ENCODE peak calls at places on chromosome 12, in four cellular contexts. One of them, this sample, is unnamed. For H3K4me1 and H3K36me3, the result is how much of the 10 kb centered on the place peaks cover.

GRCh38 chr12:127293507-127294310 is 973.3 kb upstream of the TMEM132C start:
- DNase-seq in HCT116: peak
- DNase-seq in pancreas: peak
- DNase-seq in fibroblast of lung: peak
- DNase-seq in this sample: no peak

GRCh38 chr12:62251609-62251958 is 8.6 kb upstream of the USP15 start:
- DNase-seq in HCT116: no peak
- DNase-seq in pancreas: no peak
- DNase-seq in fibroblast of lung: no peak
- DNase-seq in this sample: no peak

GRCh38 chr12:20376984-20377383 is 8.6 kb downstream of the PDE3A start:
- DNase-seq in HCT116: peak
- DNase-seq in pancreas: no peak
- DNase-seq in fibroblast of lung: peak
- DNase-seq in this sample: peak

GRCh38 chr12:120538281-120539156 is 4.4 kb downstream of the RNF10 start:
- DNase-seq in HCT116: no peak
- DNase-seq in pancreas: peak
- DNase-seq in fibroblast of lung: peak
- DNase-seq in this sample: peak

GRCh38 chr12:47775100-47775911 is 2.3 kb downstream of the SLC48A1 start:
- DNase-seq in HCT116: no peak
- DNase-seq in pancreas: no peak
- DNase-seq in fibroblast of lung: peak
- DNase-seq in this sample: no peak

GRCh38 chr12:100601626-100602025 is 28.1 kb downstream of the GAS2L3 start:
- DNase-seq in HCT116: no peak
- DNase-seq in pancreas: no peak
- DNase-seq in fibroblast of lung: no peak
- DNase-seq in this sample: no peak

GRCh38 chr12:81181701-81182100 is 103.8 kb downstream of the ACSS3 start:
- DNase-seq in HCT116: no peak
- DNase-seq in pancreas: no peak
- DNase-seq in fibroblast of lung: no peak
- DNase-seq in this sample: no peak

GRCh38 chr12:112413846-112414625 is 4.6 kb upstream of the RPL6 start:
- DNase-seq in HCT116: no peak
- DNase-seq in pancreas: no peak
- DNase-seq in fibroblast of lung: no peak
- DNase-seq in this sample: no peak

GRCh38 chr12:2503762-2504161 is 291.0 kb upstream of the FKBP4 start:
- DNase-seq in HCT116: no peak
- DNase-seq in pancreas: no peak
- DNase-seq in fibroblast of lung: no peak
- DNase-seq in this sample: no peak

GRCh38 chr12:54725233-54725843 is 77.2 kb upstream of the DCD start:
- DNase-seq in HCT116: peak
- DNase-seq in pancreas: no peak
- DNase-seq in fibroblast of lung: peak
- DNase-seq in this sample: peak

GRCh38 chr12:98955284-98955683 is 310.2 kb downstream of the APAF1 start:
- DNase-seq in HCT116: peak
- DNase-seq in pancreas: peak
- DNase-seq in fibroblast of lung: no peak
- DNase-seq in this sample: peak

GRCh38 chr12:41277019-41277770 is 89.1 kb downstream of the PDZRN4 start:
- DNase-seq in HCT116: peak
- DNase-seq in pancreas: peak
- DNase-seq in fibroblast of lung: peak
- DNase-seq in this sample: peak

GRCh38 chr12:15220961-15221885 is at the start of gene RERG:
- DNase-seq in HCT116: peak
- DNase-seq in pancreas: peak
- DNase-seq in fibroblast of lung: peak
- DNase-seq in this sample: peak

GRCh38 chr12:47828967-47829482 is 9.3 kb upstream of the HDAC7 start:
- DNase-seq in HCT116: peak
- DNase-seq in pancreas: peak
- DNase-seq in fibroblast of lung: peak
- DNase-seq in this sample: peak

GRCh38 chr12:44863867-44864266 is 12.2 kb downstream of the NELL2 start:
- DNase-seq in HCT116: no peak
- DNase-seq in pancreas: no peak
- DNase-seq in fibroblast of lung: no peak
- DNase-seq in this sample: no peak
- H3K4me3 ChIP-seq in HCT116: no peak
- H3K4me3 ChIP-seq in pancreas: no peak
- H3K4me3 ChIP-seq in fibroblast of lung: no peak
- H3K4me3 ChIP-seq in this sample: no peak

GRCh38 chr12:124514145-124514995 is 53.0 kb downstream of the NCOR2 start:
- DNase-seq in HCT116: no peak
- DNase-seq in pancreas: no peak
- DNase-seq in fibroblast of lung: no peak
- DNase-seq in this sample: no peak

GRCh38 chr12:124511259-124511985 is 56.0 kb downstream of the NCOR2 start:
- DNase-seq in HCT116: no peak
- DNase-seq in pancreas: no peak
- DNase-seq in fibroblast of lung: no peak
- DNase-seq in this sample: no peak

GRCh38 chr12:124512667-124513296 is 54.6 kb downstream of the NCOR2 start:
- DNase-seq in HCT116: peak
- DNase-seq in pancreas: peak
- DNase-seq in fibroblast of lung: peak
- DNase-seq in this sample: peak

GRCh38 chr12:124514996-124515932 is 52.1 kb downstream of the NCOR2 start:
- DNase-seq in HCT116: no peak
- DNase-seq in pancreas: no peak
- DNase-seq in fibroblast of lung: no peak
- DNase-seq in this sample: no peak

GRCh38 chr12:124513297-124513867 is 54.0 kb downstream of the NCOR2 start:
- DNase-seq in HCT116: no peak
- DNase-seq in pancreas: no peak
- DNase-seq in fibroblast of lung: no peak
- DNase-seq in this sample: no peak
- H3K4me1 ChIP-seq in HCT116: half or more
- H3K4me1 ChIP-seq in pancreas: under half
- H3K4me1 ChIP-seq in fibroblast of lung: under half
- H3K4me1 ChIP-seq in this sample: under half

GRCh38 chr12:337039-337438 is 52.1 kb downstream of the KDM5A start:
- DNase-seq in HCT116: no peak
- DNase-seq in pancreas: no peak
- DNase-seq in fibroblast of lung: no peak
- DNase-seq in this sample: no peak

GRCh38 chr12:334114-334513 is 55.0 kb downstream of the KDM5A start:
- DNase-seq in HCT116: no peak
- DNase-seq in pancreas: no peak
- DNase-seq in fibroblast of lung: no peak
- DNase-seq in this sample: no peak

GRCh38 chr12:339557-340195 is 49.4 kb downstream of the KDM5A start:
- DNase-seq in HCT116: no peak
- DNase-seq in pancreas: peak
- DNase-seq in fibroblast of lung: no peak
- DNase-seq in this sample: no peak
- H3K36me3 ChIP-seq in HCT116: under half
- H3K36me3 ChIP-seq in pancreas: under half
- H3K36me3 ChIP-seq in fibroblast of lung: under half
- H3K36me3 ChIP-seq in this sample: under half

DNA sequence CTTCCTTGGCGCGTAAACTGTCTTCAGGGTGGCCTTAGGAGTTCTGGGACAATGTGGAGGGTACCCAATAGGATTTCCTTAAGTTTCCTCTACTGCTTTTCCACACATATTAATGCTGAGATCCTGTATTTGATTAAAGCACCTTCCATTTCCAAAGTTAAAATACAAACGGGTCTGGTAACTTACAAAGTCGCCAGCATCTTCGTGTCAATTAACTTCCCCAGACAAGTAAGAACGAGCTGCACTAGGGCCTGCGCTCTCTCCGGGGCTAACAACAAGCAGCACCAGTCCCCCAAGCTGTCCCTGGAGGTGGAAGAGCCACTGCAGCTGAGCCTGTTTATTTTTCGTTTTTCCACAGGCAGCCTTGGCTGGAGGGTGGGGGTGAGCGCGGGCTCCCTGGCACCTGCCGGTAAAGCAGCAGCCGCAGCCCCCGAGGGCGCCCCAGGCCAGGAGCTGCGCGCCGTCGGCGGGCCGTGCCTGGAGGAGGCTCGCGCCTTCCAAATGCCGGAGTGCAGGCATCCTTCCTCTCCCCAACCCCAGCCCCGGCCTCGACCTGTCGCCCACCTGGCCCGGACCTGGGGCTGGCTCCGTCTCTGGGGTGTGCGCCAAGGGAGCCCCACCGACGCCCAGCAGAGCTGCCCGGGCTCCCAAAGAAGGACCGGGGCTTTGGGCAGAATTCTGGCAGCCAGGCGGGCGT is 130.7 kb downstream of the NDUFA12 start:
- DNase-seq in HCT116: no peak
- DNase-seq in pancreas: no peak
- DNase-seq in fibroblast of lung: no peak
- DNase-seq in this sample: peak
- H3K4me3 ChIP-seq in HCT116: peak
- H3K4me3 ChIP-seq in pancreas: peak
- H3K4me3 ChIP-seq in fibroblast of lung: no peak
- H3K4me3 ChIP-seq in this sample: peak

DNA sequence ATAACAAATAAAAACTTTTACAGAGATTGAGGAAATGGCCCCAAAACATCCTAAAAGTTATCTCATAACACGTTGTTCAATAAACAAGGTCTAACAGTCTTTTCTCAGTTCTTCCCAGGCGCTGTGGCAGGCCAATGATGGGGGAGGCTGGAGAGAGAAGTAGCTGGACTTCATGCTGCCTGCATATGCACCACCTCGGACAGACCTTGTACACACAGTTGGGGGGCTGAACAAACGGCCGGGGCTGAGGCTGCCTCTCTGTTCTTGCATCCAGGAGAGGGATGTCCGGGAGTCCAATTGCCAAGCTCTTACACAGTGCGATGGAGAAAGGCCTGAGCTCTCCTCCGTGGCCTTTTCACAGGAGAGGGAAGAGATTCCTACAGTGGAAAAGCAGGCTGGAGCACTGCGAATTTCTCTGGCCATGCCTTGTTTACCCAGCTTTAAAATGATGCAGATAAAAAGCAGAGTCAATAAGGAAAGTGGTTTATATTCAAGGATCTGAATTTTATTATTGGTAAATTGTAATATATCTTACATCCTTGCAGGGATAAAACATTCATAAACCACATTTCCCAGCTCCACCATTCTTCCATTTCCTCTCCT is 109.8 kb downstream of the PHLDA1 start:
- DNase-seq in HCT116: no peak
- DNase-seq in pancreas: no peak
- DNase-seq in fibroblast of lung: no peak
- DNase-seq in this sample: no peak
- H3K4me1 ChIP-seq in HCT116: under half
- H3K4me1 ChIP-seq in pancreas: under half
- H3K4me1 ChIP-seq in fibroblast of lung: under half
- H3K4me1 ChIP-seq in this sample: under half

DNA sequence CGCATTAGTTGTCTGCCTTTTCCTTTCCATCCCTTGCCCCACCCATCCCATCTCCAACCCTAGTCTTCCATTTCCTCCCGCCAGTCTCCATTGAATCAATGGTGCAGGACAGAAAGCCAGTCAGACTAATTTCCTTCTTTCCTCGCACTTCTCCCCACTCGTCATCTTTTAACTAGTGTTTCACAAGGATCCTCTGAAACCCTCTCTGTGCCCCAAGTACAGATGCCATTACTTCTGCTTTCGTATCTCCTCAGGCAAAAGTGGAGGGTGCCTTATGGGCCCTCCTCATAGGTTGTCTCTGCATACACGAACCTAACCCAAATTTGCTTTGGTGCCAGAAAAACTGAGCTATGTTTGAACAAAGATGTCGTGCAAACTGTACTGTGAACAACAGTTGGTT is 4.3 kb downstream of the DAZAP2 start:
- DNase-seq in HCT116: no peak
- DNase-seq in pancreas: no peak
- DNase-seq in fibroblast of lung: no peak
- DNase-seq in this sample: no peak
- H3K36me3 ChIP-seq in HCT116: under half
- H3K36me3 ChIP-seq in pancreas: under half
- H3K36me3 ChIP-seq in fibroblast of lung: under half
- H3K36me3 ChIP-seq in this sample: under half

GRCh38 chr12:26939192-26939832 is 1.0 kb downstream of the FGFR1OP2 start:
- DNase-seq in HCT116: no peak
- DNase-seq in pancreas: no peak
- DNase-seq in fibroblast of lung: peak
- DNase-seq in this sample: no peak

GRCh38 chr12:26939953-26940352 is 1.7 kb downstream of the FGFR1OP2 start:
- DNase-seq in HCT116: no peak
- DNase-seq in pancreas: no peak
- DNase-seq in fibroblast of lung: no peak
- DNase-seq in this sample: no peak

GRCh38 chr12:26938660-26939185 is 453 bp downstream of the FGFR1OP2 start:
- DNase-seq in HCT116: peak
- DNase-seq in pancreas: no peak
- DNase-seq in fibroblast of lung: no peak
- DNase-seq in this sample: peak

GRCh38 chr12:26941251-26941650 is 3.0 kb downstream of the FGFR1OP2 start:
- DNase-seq in HCT116: no peak
- DNase-seq in pancreas: no peak
- DNase-seq in fibroblast of lung: no peak
- DNase-seq in this sample: no peak

DNA sequence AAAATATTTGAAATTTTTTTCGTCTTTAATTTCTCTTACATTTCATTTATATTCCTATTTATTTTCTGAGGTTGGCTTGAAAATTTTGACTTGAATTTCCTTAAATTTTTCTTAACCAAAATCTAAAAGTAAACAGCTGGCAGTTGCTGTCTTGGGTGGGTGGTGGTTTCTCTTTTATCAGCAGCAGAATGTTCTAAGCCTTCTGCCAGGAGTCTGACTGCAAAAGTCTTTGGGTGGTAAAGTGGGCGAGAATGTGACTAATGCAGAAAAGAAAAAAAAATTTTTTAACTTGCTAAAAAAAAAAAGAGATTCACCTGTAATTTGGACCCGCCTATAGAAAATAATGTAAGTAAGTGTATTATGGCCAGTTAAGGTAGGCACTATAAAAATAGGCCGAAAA is 2.5 kb downstream of the FGFR1OP2 start:
- DNase-seq in HCT116: no peak
- DNase-seq in pancreas: no peak
- DNase-seq in fibroblast of lung: peak
- DNase-seq in this sample: no peak
- H3K4me3 ChIP-seq in HCT116: no peak
- H3K4me3 ChIP-seq in pancreas: no peak
- H3K4me3 ChIP-seq in fibroblast of lung: peak
- H3K4me3 ChIP-seq in this sample: no peak